ENCODE peak calls at places on chromosomes 2 and 18, in ten cellular contexts. G is stomach, Z is GM23338, W is prostate gland, J is sigmoid colon, D is suprapubic skin, T is GM12878, V is breast epithelium, L is Panc1, B is transverse colon. N is an unnamed sample.

GRCh38 chr2:71282493-71282892 is 49.1 kb upstream of the ZNF638 start:
- DNase-seq in G (no peak), Z (peak; percentile 26), W (no peak), J (no peak), D (no peak), T (no peak), V (no peak), L (peak; percentile 10), B (no peak), N (no peak)

GRCh38 chr2:70190413-70191243 is at the start of gene C2orf42:
- DNase-seq in G (peak; percentile 96), Z (peak; percentile 96), W (peak; percentile 96), J (peak; percentile 98), D (peak; percentile 97), T (peak; percentile 97), V (peak; percentile 96), L (peak; percentile 94), B (peak; percentile 96), N (peak; percentile 97)

GRCh38 chr2:205198130-205198505 is 484.2 kb upstream of the NRP2 start:
- DNase-seq in G (no peak), Z (peak; percentile 53), W (no peak), J (no peak), D (no peak), T (no peak), V (no peak), L (no peak), B (no peak), N (no peak)

GRCh38 chr2:15940661-15941482 is 522 bp downstream of the MYCN start:
- DNase-seq in G (no peak), Z (peak; percentile 52), W (no peak), J (no peak), D (peak; percentile 49), T (no peak), V (no peak), L (no peak), B (no peak), N (no peak)

GRCh38 chr2:51344886-51345285 is 313.0 kb upstream of the NRXN1 start:
- DNase-seq in G (no peak), Z (no peak), W (no peak), J (no peak), D (no peak), T (no peak), V (no peak), L (no peak), B (no peak), N (no peak)

GRCh38 chr2:188378551-188378950 is 86.9 kb downstream of the GULP1 start:
- DNase-seq in G (no peak), Z (no peak), W (no peak), J (no peak), D (no peak), T (no peak), V (no peak), L (no peak), B (no peak), N (no peak)

GRCh38 chr2:71772510-71773172 is 319.3 kb downstream of the DYSF start:
- DNase-seq in G (no peak), Z (no peak), W (no peak), J (no peak), D (no peak), T (no peak), V (no peak), L (no peak), B (no peak), N (no peak)

GRCh38 chr18:57915848-57916596 is 112.9 kb upstream of the ATP8B1 start:
- DNase-seq in G (no peak), Z (no peak), W (no peak), J (no peak), D (no peak), T (no peak), V (peak; percentile 32), L (no peak), B (peak; percentile 38), N (no peak)

DNA sequence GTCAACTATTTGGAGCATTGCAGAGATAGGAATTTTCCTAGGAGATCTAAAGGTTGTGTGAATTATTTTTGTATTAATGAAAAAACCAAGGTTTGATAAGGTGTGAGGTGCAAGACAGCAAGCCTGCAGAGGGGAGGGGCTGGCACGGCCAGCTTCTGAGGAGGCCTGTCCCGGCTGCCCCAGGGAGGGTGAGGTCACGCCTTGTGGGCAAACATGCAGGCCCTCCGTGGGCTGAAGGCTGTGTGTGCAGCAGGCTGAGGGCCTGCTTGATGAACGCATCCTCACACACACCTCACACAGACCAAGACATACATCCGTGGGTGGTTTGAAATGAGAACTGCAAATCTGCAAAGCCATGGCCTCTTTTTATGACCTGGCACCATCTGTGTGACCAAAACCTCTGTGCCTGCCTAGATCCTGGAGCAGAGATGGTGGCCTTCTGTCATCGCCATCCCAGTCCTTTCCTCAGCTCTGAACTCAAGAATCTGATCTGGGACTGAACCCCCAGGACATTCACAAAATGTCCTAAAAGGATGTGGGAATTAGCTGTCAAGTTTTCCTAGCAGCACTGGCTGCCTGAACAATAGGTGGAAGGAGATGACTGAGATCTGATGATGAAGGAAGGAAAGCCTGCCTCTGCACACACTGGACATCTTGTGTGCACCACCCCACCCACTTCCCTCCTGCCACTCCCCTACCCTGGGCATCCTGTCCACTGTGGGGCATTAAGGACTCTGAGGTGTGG is 102.4 kb upstream of the MGAT4A start:
- DNase-seq in G (no peak), Z (no peak), W (no peak), J (no peak), D (no peak), T (no peak), V (no peak), L (no peak), B (no peak), N (no peak)
- TF ChIP-seq POLR2AphosphoS5 in G (peak; percentile 36), Z (no peak), W (peak; percentile 6), J (no peak), D (no peak), T (no peak), V (no peak), L (no peak), B (no peak), N (peak; percentile 43)

GRCh38 chr2:109032229-109032800 is 43.3 kb upstream of the EDAR start:
- DNase-seq in G (no peak), Z (no peak), W (no peak), J (no peak), D (no peak), T (no peak), V (no peak), L (no peak), B (no peak), N (no peak)

GRCh38 chr2:109029444-109030193 is 40.6 kb upstream of the EDAR start:
- DNase-seq in G (no peak), Z (no peak), W (no peak), J (no peak), D (no peak), T (no peak), V (no peak), L (no peak), B (no peak), N (no peak)

GRCh38 chr2:109028738-109029443 is 39.9 kb upstream of the EDAR start:
- DNase-seq in G (no peak), Z (no peak), W (no peak), J (no peak), D (no peak), T (no peak), V (no peak), L (no peak), B (no peak), N (no peak)

GRCh38 chr2:109031481-109032228 is 42.6 kb upstream of the EDAR start:
- DNase-seq in G (peak; percentile 53), Z (peak; percentile 67), W (peak; percentile 13), J (no peak), D (no peak), T (no peak), V (peak; percentile 25), L (no peak), B (peak; percentile 49), N (peak; percentile 92)

DNA sequence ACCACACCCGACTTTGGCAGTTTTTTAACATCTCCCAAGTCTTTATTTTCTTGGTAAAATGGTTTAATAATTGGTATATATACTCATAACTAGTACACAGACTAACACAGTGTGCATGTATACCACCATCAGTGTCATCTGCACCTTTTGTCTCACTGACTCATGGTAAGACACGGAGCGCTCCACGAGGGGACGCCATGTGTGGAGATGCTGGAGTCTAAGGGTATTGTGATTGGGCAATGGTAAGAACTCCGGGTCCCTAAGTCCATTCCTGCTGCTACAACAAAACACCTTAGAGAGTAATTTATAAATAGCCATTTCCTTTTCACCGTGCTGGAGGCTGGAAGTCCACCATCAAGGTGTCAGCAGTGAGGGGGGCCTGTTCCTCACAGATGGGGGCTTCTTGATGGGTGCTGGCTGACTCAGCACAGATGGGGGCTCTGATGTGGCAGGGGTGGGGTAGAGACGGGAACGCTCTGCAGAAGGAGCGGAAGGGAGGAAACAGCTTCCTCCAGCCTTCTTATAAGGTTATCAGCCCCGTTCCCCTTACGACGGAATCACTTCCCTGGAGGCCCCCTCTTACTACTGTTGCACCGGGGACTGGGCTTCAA is 42.0 kb upstream of the EDAR start:
- DNase-seq in G (no peak), Z (peak; percentile 11), W (no peak), J (no peak), D (no peak), T (no peak), V (no peak), L (no peak), B (no peak), N (no peak)
- H3K4me3 ChIP-seq in G (peak overlapping the region; percentile 43), Z (peak overlapping the region; percentile 72), W (no peak overlapping the region), J (peak overlapping the region; percentile 42), D (peak overlapping the region; percentile 53), T (peak overlapping the region; percentile 78), V (peak overlapping the region; percentile 69), L (peak overlapping the region; percentile 31), B (peak overlapping the region; percentile 33), N (peak overlapping the region; percentile 46)

DNA sequence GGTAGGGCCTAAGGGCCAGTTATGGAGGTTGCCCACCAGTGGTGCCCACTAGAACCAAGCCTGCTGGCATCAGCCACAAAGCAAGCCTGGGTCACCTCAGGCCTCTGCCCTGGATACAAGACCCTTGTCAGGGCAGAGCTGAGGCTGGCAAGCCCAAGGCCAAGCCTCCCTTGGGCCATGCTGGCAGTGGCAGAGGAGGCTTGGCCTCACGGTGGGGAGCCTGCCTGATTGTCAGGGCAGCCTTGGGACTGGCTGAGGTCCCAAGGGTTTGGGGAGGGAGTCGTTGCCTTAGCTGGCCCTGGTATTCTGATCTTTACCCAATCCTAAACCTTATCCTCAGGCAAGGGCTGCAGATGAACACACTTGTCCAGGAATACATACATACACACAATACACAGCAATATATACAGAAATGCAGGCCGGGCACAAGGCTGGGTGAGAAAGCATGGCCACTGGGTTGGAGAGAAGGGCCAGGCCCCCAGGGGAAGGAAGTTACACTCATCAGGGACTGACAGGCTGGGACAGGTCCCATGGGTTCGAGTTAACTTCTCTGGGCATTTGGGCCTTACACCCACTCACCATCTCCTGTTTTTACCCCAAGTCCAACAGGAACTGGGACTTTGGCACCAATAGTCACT is 21.0 kb downstream of the CCT7 start:
- DNase-seq in G (no peak), Z (no peak), W (no peak), J (no peak), D (no peak), T (no peak), V (no peak), L (no peak), B (no peak), N (no peak)
- TF ChIP-seq POLR2AphosphoS5 in G (no peak), Z (no peak), W (no peak), J (no peak), D (no peak), T (peak; percentile 39), V (no peak), L (peak; percentile 41), B (no peak), N (peak; percentile 38)

DNA sequence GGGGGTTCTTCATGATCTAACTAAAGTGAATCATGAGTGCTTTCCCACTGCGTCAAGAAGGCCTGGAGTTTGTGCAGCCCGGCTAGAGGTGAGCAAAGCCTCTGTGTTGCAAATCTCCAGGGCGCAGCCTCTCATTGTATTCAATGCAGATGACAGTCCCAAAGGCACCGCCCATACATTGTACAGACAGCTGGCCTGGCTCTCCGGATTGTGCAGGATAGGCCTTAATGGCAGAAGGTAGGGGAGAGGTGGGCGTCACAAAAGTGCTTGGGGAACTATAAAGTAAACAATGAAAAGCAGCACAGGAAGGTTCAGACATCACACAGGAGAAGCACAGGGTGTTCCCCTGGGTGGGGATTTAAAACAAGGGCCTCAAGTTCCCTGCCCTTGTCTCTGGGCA is 892 bp upstream of the GYPC start:
- DNase-seq in G (no peak), Z (no peak), W (no peak), J (no peak), D (no peak), T (no peak), V (no peak), L (no peak), B (no peak), N (no peak)
- H3K4me3 ChIP-seq in G (peak overlapping the region; percentile 60), Z (no peak overlapping the region), W (no peak overlapping the region), J (peak overlapping the region; percentile 88), D (peak overlapping the region; percentile 72), T (no peak overlapping the region), V (peak overlapping the region; percentile 74), L (no peak overlapping the region), B (no peak overlapping the region), N (peak overlapping the region; percentile 68)